ENCODE peak calls at places on chromosomes 4 and X, in eight cellular contexts. E is right lobe of liver, W is uterus, M is esophagus muscularis mucosa, X is lower leg skin, B is body of pancreas, R is A549, K is suprapubic skin. I is an unnamed sample.

GRCh38 chr4:24174622-24175021 is 284.8 kb upstream of the PPARGC1A start:
- DNase-seq in K (peak; percentile 49), R (no peak), B (no peak), W (no peak), X (no peak), M (no peak), E (no peak), I (no peak)

GRCh38 chr4:13399257-13399656 is 84.9 kb downstream of the RAB28 start:
- DNase-seq in E (no peak), B (no peak), M (no peak), X (no peak), W (no peak), K (no peak), R (no peak), I (peak; percentile 3)

GRCh38 chrX:140866446-140866845 is 135.9 kb upstream of the SPANXB1 start:
- DNase-seq in B (no peak), E (no peak), M (no peak), R (no peak), K (no peak), X (no peak), W (no peak), I (no peak)

GRCh38 chrX:22629105-22629725 is 356.5 kb downstream of the CBLL2 start:
- DNase-seq in M (no peak), B (no peak), K (no peak), R (no peak), W (no peak), X (no peak), E (no peak), I (no peak)

GRCh38 chr4:65508169-65508568 is 162.1 kb downstream of the EPHA5 start:
- DNase-seq in E (no peak), X (no peak), W (no peak), R (no peak), M (no peak), B (no peak), K (no peak), I (peak; percentile 1)

GRCh38 chr4:154366956-154367355 is 124.6 kb downstream of the DCHS2 start:
- DNase-seq in X (no peak), K (no peak), M (no peak), B (no peak), E (no peak), W (no peak), R (no peak), I (no peak)

GRCh38 chr4:151690164-151690856 is 70.5 kb downstream of the GATB start:
- DNase-seq in K (no peak), X (no peak), B (no peak), R (no peak), W (no peak), E (no peak), M (no peak), I (no peak)

GRCh38 chr4:137124278-137124932 is 407.9 kb downstream of the PCDH18 start:
- DNase-seq in K (no peak), X (no peak), B (peak; percentile 8), E (no peak), W (peak; percentile 16), R (peak; percentile 7), M (no peak), I (no peak)

GRCh38 chr4:7179158-7179557 is 13.2 kb upstream of the SORCS2 start:
- DNase-seq in M (no peak), K (no peak), X (no peak), R (no peak), E (no peak), W (no peak), B (no peak), I (no peak)

GRCh38 chrX:16718824-16719333 is 533 bp upstream of the SYAP1 start:
- DNase-seq in R (no peak), M (no peak), X (no peak), E (no peak), B (no peak), K (no peak), W (no peak), I (no peak)

GRCh38 chr4:140816806-140817205 is 60.6 kb upstream of the TBC1D9 start:
- DNase-seq in X (no peak), M (no peak), B (no peak), W (no peak), E (no peak), R (no peak), K (no peak), I (no peak)

GRCh38 chr4:111736516-111736915 is 408.7 kb upstream of the FAM241A start:
- DNase-seq in X (no peak), E (no peak), W (no peak), R (no peak), M (no peak), B (no peak), K (no peak), I (no peak)

GRCh38 chr4:52840531-52841350 is 21.4 kb upstream of the RASL11B start:
- DNase-seq in E (no peak), R (no peak), K (no peak), W (no peak), M (no peak), X (no peak), B (no peak), I (no peak)

GRCh38 chrX:49186125-49187027 is at the start of gene PRICKLE3:
- DNase-seq in R (peak; percentile 60), E (peak; percentile 91), W (peak; percentile 79), X (peak; percentile 95), B (peak; percentile 89), K (peak; percentile 89), M (no peak), I (no peak)
- TF ChIP-seq POLR2A in R (peak; percentile 56), E (peak; percentile 68), W (peak; percentile 67), X (no peak), B (peak; percentile 47), K (no peak), M (peak; percentile 42), I (peak; percentile 25)

DNA sequence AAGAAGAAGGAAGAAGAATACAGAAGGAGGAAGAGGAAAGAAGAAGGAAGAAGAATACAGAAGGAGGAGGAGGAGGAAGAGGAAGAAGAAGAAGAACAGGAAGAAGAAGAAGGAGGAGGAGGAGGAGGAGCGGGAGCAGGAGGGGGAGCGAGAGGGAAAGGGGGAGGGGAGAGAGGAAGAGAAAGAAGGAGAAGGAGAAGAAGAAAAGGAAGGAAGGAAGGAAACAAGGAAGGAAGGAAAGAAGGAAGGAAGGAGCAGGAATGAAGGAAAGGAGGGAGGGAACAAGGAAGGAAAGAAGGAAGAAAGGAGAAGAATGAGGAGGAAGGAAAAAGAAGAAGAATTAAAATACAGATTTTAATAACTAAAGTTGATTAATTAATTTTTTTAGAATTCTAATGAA is 82.5 kb upstream of the PTPN13 start:
- DNase-seq in W (no peak), M (no peak), X (no peak), B (no peak), R (no peak), E (no peak), K (no peak), I (no peak)
- TF ChIP-seq POLR2A in W (no peak), M (no peak), X (no peak), B (no peak), R (no peak), E (no peak), K (no peak), I (no peak)

DNA sequence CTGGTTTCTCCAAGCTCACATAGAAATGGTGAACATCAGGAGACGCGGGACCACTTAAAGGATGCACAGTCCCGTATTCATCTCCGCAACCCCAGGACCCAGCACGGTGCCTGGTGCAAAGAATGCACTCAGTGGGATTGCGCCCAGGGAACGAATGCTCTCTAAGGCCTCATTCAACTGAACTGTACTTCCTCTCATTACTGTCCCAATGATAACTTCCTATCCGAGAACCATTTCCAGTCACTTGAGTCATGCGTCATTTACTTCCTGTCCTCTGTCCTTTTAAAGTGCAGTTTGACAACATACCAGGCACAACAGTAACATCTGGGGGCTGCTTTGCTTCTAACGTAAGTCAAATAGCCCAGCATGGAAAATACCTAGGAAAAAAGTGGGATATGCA is 75.7 kb downstream of the RBM47 start:
- DNase-seq in K (no peak), E (no peak), R (no peak), W (no peak), X (no peak), M (no peak), B (peak; percentile 40), I (no peak)
- TF ChIP-seq POLR2A in K (no peak), E (peak; percentile 39), R (no peak), W (no peak), X (no peak), M (no peak), B (no peak), I (no peak)

GRCh38 chrX:110317820-110318663 is at the start of gene AMMECR1:
- DNase-seq in X (peak; percentile 93), E (peak; percentile 83), R (peak; percentile 72), W (peak; percentile 78), B (peak; percentile 81), K (peak; percentile 83), M (peak; percentile 91), I (peak; percentile 51)
- TF ChIP-seq POLR2A in X (no peak), E (peak; percentile 80), R (peak; percentile 76), W (peak; percentile 50), B (peak; percentile 46), K (no peak), M (no peak), I (peak; percentile 84)

DNA sequence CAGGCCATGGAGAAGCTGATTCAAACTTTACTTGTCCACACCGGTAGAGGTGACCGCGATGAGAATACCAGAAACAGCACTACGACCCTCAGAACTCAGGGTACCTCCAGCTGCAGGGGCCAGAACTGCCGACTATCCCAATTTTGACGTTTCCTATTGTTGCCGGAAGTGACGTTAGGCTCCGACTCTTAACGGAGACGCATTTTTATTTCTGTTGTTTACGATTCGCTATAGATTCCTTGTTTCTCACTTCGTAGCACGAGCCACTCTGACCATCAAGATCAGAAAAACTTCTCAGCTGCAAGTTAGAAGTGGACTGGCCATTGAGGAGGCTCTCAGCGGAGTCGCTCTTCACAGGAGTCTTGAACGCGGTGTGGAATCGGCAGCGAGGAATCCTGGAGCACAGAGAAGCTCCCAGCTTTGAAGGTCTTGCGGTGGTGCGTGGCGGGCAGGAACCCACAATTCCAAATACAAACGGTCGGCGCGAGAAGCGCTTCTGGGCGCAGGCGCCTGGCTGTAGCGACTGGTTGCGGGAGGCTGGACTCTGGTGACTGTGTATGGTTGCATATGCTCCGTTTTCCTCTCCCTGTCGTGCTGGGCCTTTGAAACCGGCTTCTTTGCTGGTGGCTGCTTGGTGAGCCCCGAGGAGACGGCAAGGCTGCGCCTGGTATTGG is at the start of the genes CEP44 and FBXO8:
- DNase-seq in K (peak; percentile 77), B (peak; percentile 68), X (peak; percentile 93), E (peak; percentile 84), R (peak; percentile 41), M (peak; percentile 94), W (peak; percentile 66), I (peak; percentile 15)
- TF ChIP-seq POLR2A in K (peak; percentile 8), B (no peak), X (no peak), E (no peak), R (no peak), M (no peak), W (no peak), I (peak; percentile 40)

DNA sequence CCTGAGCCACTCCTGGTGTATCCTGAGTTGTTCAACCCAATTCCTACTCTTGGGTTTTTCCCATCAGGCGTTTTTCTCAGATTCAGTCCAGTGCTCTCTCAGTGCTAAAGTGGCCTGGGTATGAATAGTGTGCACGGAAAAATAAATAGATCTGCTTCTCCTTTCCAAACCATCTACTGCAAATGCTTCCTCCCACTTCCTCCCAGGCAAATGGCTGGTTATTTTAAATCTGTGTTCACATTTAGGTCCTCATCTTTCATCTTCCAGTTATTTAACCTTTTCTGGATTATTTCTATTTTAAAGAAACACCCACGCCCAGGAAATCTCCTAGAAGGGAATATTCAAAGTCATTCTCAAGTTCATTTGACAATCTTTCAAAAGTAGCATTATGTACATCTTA is 66.1 kb downstream of the MED28 start:
- DNase-seq in R (no peak), K (no peak), X (no peak), B (no peak), E (no peak), M (no peak), W (no peak), I (no peak)
- TF ChIP-seq POLR2A in R (no peak), K (no peak), X (no peak), B (no peak), E (no peak), M (no peak), W (no peak), I (no peak)

GRCh38 chrX:49184294-49185061 is 1.7 kb downstream of the PRICKLE3 start:
- DNase-seq in B (peak; percentile 94), R (peak; percentile 69), K (peak; percentile 95), W (peak; percentile 97), M (peak; percentile 97), X (peak; percentile 98), E (no peak), I (no peak)
- TF ChIP-seq POLR2A in B (peak; percentile 54), R (peak; percentile 62), K (no peak), W (peak; percentile 83), M (no peak), X (no peak), E (no peak), I (no peak)